ENCODE peak calls at places on chromosomes 3 and 15, in seven cellular contexts. P, W, K, U, R, V and Y are unnamed samples.

GRCh38 chr3:88059380-88060160 is 515 bp downstream of the ZNF654 start:
- DNase-seq in K (no peak), W (peak; percentile 61), R (no peak), U (no peak), P (no peak), V (peak; percentile 3), Y (no peak)

GRCh38 chr3:24900202-24900601 is 405.6 kb upstream of the THRB start:
- DNase-seq in W (no peak), P (no peak), V (no peak), U (no peak), R (no peak), K (no peak), Y (no peak)

GRCh38 chr3:43001094-43001553 is 22.0 kb downstream of the GASK1A start:
- DNase-seq in K (no peak), W (no peak), P (no peak), V (peak; percentile 92), U (peak; percentile 83), R (no peak), Y (no peak)

GRCh38 chr3:42980209-42980608 is 1.1 kb downstream of the GASK1A start:
- DNase-seq in W (no peak), K (peak; percentile 66), V (no peak), P (no peak), R (no peak), U (no peak), Y (no peak)

GRCh38 chr3:120554727-120555660 is 41.1 kb upstream of the NDUFB4 start:
- DNase-seq in V (no peak), U (no peak), K (no peak), P (no peak), R (no peak), W (no peak), Y (peak; percentile 48)

GRCh38 chr15:70853855-70854668 is at the start of gene LARP6:
- DNase-seq in W (peak; percentile 80), P (no peak), U (peak; percentile 30), R (peak; percentile 88), K (peak; percentile 87), V (peak; percentile 53), Y (no peak)

GRCh38 chr3:113695818-113696645 is at the start of gene USF3:
- DNase-seq in W (peak; percentile 94), K (peak; percentile 89), P (peak; percentile 86), V (peak; percentile 79), R (peak; percentile 77), U (peak; percentile 50), Y (peak; percentile 79)

GRCh38 chr3:149414557-149415231 is 37.2 kb upstream of the TM4SF1 start:
- DNase-seq in K (no peak), W (no peak), V (no peak), P (no peak), R (no peak), U (no peak), Y (peak; percentile 54)

GRCh38 chr15:87728998-87729397 is 527.5 kb downstream of the NTRK3 start:
- DNase-seq in V (no peak), W (no peak), P (no peak), R (no peak), U (no peak), K (no peak), Y (no peak)

GRCh38 chr3:136960838-136961836 is 3.4 kb downstream of the IL20RB start:
- DNase-seq in V (no peak), K (no peak), P (no peak), W (no peak), R (no peak), U (no peak), Y (no peak)

GRCh38 chr3:37441689-37442088 is 267.3 kb upstream of the LRRFIP2 start:
- DNase-seq in K (no peak), U (no peak), P (no peak), W (no peak), R (no peak), V (no peak), Y (no peak)

GRCh38 chr3:17629400-17629799 is 113.0 kb downstream of the TBC1D5 start:
- DNase-seq in K (no peak), W (no peak), P (no peak), R (no peak), V (no peak), U (no peak), Y (no peak)

GRCh38 chr3:152943645-152944044 is 108.7 kb downstream of the P2RY1 start:
- DNase-seq in R (no peak), P (no peak), K (no peak), V (no peak), U (no peak), W (no peak), Y (peak; percentile 33)

GRCh38 chr15:60941448-60941847 is 287.7 kb downstream of the RORA start:
- DNase-seq in W (no peak), P (no peak), R (no peak), V (no peak), K (no peak), U (no peak), Y (no peak)

GRCh38 chr15:68403161-68403941 is 28.6 kb downstream of the ITGA11 start:
- DNase-seq in P (no peak), R (no peak), K (no peak), U (peak; percentile 4), W (no peak), V (no peak), Y (no peak)

GRCh38 chr3:40661285-40661684 is 136.5 kb downstream of the ZNF621 start:
- DNase-seq in R (no peak), W (no peak), U (no peak), P (no peak), V (no peak), K (no peak), Y (no peak)

GRCh38 chr3:190621971-190622370 is 108.1 kb downstream of the IL1RAP start:
- DNase-seq in R (no peak), U (no peak), P (no peak), K (no peak), W (no peak), V (no peak), Y (no peak)

GRCh38 chr3:13612829-13613228 is 63.9 kb downstream of the FBLN2 start:
- DNase-seq in K (no peak), W (no peak), P (no peak), U (no peak), R (no peak), V (peak; percentile 25), Y (no peak)

GRCh38 chr3:182046365-182046764 is 334.6 kb downstream of the SOX2 start:
- DNase-seq in P (no peak), R (no peak), U (no peak), K (no peak), V (no peak), W (peak; percentile 60), Y (no peak)

GRCh38 chr15:74193905-74194304 is 8.7 kb downstream of the STRA6 start:
- DNase-seq in U (no peak), V (no peak), P (no peak), K (no peak), W (peak; percentile 22), R (no peak), Y (no peak)

GRCh38 chr3:58482917-58483636 is 8.8 kb upstream of the KCTD6 start:
- DNase-seq in U (no peak), P (no peak), R (no peak), W (no peak), V (no peak), K (no peak), Y (no peak)
- H3K27ac ChIP-seq in U (no peak overlapping the region), P (no peak overlapping the region), R (no peak overlapping the region), W (no peak overlapping the region), V (no peak overlapping the region), K (no peak overlapping the region), Y (no peak overlapping the region)

DNA sequence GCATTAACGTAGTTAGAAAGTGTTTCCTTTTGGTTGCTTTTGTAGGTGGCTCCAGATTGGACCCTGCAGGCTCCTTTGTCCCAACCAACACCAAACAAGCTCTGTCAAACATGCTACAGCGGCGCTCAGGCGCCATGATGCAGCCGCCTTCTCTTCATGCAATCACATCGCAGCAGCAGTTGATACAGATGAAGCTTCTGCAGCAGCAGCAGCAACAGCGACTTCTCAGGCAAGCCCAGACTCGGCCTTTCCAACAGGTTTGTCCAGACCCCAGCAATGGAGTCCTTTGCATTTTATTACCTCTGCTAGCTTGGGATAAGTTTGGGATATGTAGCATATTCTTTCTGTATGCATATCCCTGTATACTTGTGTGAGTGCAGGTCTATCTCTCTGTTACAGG is 10.1 kb upstream of the P2RY12 start:
- DNase-seq in K (no peak), R (no peak), V (no peak), U (no peak), P (no peak), W (no peak), Y (no peak)
- H3K4me3 ChIP-seq in K (no peak overlapping the region), R (no peak overlapping the region), V (no peak overlapping the region), U (no peak overlapping the region), P (no peak overlapping the region), W (no peak overlapping the region), Y (no peak overlapping the region)

DNA sequence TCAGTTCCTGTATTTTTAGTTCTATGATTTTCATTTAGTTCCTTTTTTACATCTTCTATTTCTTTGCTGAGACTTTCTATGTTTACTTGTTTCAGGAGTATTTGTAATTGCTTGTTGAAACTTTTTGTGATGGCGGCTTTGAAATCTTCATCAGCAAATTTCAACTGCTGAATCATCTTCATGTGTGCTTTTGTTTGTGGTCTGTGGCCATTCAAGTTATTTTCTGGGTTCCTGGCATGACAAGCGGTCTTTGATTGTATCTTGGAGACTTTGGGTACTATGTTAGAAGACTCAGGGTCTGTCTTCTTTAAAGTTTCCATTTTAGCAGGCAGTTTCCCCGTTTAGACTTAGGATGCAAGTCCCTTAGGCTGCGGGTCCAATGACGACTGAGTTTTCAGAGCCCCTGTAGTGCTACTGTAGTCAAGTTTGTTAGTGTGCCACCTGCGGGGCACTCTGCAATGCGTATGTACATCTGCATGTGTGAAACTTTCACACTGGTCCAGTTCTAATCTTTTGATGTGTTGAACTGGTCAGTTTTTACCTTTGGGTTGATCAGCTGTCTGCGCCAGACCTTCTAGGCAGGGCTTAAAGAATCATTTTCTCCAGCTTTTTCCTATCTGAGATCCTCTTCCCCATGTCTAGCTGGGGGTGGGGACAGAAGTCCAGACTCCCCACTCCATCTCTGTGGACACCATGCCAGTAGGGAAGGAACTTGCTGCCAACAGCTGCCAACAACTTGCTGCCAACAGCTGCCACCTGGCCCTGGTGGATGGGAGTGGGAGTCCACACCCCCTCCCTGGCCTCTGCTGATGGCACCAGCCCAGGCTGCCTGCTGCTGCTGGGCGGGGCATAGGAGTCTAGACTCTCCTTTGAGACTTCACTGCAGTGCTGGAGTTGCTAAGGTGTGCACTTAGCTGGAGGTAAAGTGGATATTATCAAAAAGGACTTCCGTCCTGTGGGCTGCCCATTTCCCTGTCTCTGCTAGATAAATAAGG is 190.9 kb downstream of the TJP1 start:
- DNase-seq in V (peak; percentile 92), K (no peak), P (no peak), W (no peak), U (no peak), R (no peak), Y (peak; percentile 73)
- H3K27ac ChIP-seq in V (peak overlapping the region; percentile 45), K (no peak overlapping the region), P (no peak overlapping the region), W (no peak overlapping the region), U (no peak overlapping the region), R (no peak overlapping the region), Y (no peak overlapping the region)

GRCh38 chr3:186095584-186096061 is 13.3 kb downstream of the ETV5 start:
- DNase-seq in K (no peak), W (peak; percentile 81), U (no peak), V (peak; percentile 27), R (no peak), P (no peak), Y (peak; percentile 70)

GRCh38 chr3:186096295-186096694 is 12.6 kb downstream of the ETV5 start:
- DNase-seq in W (no peak), K (no peak), V (no peak), R (peak; percentile 69), U (no peak), P (no peak), Y (no peak)

GRCh38 chr3:186098740-186099139 is 10.1 kb downstream of the ETV5 start:
- DNase-seq in P (no peak), K (no peak), U (no peak), R (no peak), W (no peak), V (no peak), Y (no peak)

GRCh38 chr3:186097663-186098451 is 11.0 kb downstream of the ETV5 start:
- DNase-seq in V (peak; percentile 96), P (no peak), U (no peak), R (peak; percentile 97), W (peak; percentile 76), K (peak; percentile 94), Y (peak; percentile 83)

GRCh38 chr3:186097317-186097662 is 11.6 kb downstream of the ETV5 start:
- DNase-seq in V (no peak), P (no peak), W (no peak), K (no peak), R (no peak), U (no peak), Y (no peak)
- H3K4me3 ChIP-seq in V (no peak overlapping the region), P (no peak overlapping the region), W (no peak overlapping the region), K (peak overlapping the region; percentile 84), R (peak overlapping the region; percentile 7), U (peak overlapping the region; percentile 38), Y (peak overlapping the region; percentile 2)